ENCODE peak calls at places on chromosome 17, in six cellular contexts. R, V, C, G, P and I are unnamed samples.

GRCh38 chr17:74513987-74514631 is 17.2 kb downstream of the CD300LB start:
- DNase-seq in V (peak; percentile 52), G (peak; percentile 25), R (no peak), C (peak; percentile 88), P (peak; percentile 38), I (no peak)

GRCh38 chr17:7404737-7405412 is 978 bp upstream of the TMEM256 start:
- DNase-seq in P (peak; percentile 84), R (peak; percentile 88), G (peak; percentile 60), C (no peak), V (peak; percentile 33), I (no peak)

GRCh38 chr17:34709108-34709779 is 129.9 kb downstream of the TMEM132E start:
- DNase-seq in V (no peak), P (no peak), C (no peak), G (no peak), R (no peak), I (no peak)

GRCh38 chr17:15436399-15437369 is 30.7 kb downstream of the CDRT4 start:
- DNase-seq in V (peak; percentile 87), R (no peak), C (peak; percentile 46), G (peak; percentile 44), P (peak; percentile 70), I (no peak)

GRCh38 chr17:69485901-69486643 is 71.6 kb downstream of the MAP2K6 start:
- DNase-seq in V (no peak), R (no peak), C (no peak), G (no peak), P (no peak), I (no peak)

GRCh38 chr17:78599419-78599818 is 22.2 kb upstream of the DNAH17 start:
- DNase-seq in C (no peak), G (no peak), R (no peak), V (peak; percentile 74), P (no peak), I (no peak)

GRCh38 chr17:79754359-79754758 is 23.6 kb upstream of the CBX2 start:
- DNase-seq in R (peak; percentile 7), V (no peak), C (no peak), P (no peak), G (no peak), I (no peak)

GRCh38 chr17:68771867-68772515 is 170.8 kb upstream of the FAM20A start:
- DNase-seq in G (no peak), R (no peak), P (no peak), C (peak; percentile 62), V (peak; percentile 91), I (no peak)

GRCh38 chr17:33436321-33436720 is 143.2 kb upstream of the ASIC2 start:
- DNase-seq in P (no peak), V (peak; percentile 45), R (no peak), C (no peak), G (no peak), I (no peak)

DNA sequence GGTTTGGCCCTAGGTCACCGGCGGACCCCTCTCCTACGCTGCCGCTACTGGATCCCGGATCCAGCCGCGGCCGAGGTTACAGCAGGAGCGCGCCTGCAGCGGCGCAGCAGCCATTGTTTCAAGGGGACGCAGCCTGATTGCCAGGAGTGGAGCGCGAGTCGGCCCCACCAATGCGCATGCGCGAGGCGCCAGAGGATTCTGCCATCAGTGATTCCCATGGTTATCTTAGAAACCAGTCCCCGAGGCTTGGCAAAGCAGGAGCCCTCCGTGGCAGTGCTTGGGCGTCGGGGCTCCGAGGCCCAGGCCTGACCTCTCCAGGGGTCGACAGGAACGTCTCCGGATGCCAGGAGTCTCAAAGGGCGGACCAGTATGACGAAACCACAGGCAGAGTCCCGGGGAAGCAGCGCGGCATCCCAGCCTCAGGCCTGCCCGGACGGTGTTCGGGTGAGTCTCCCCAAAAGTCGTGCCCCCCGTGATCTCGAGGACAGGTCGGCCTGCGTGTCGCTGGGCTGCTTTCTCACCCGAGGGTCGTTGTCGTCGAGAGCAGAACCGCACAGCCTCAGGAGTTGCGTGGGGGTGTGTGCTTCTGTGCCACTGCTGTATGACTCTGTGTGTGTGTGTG is 608.5 kb downstream of the KCNJ18 start:
- DNase-seq in C (no peak), P (no peak), V (no peak), G (no peak), R (no peak), I (no peak)
- H3K9me3 ChIP-seq in C (peaks cover 20% of the 10 kb centered on the region), P (no peaks in the 10 kb centered on the region), V (no peaks in the 10 kb centered on the region), G (peaks cover 78% of the 10 kb centered on the region), R (peaks cover 64% of the 10 kb centered on the region), I (peaks cover 14% of the 10 kb centered on the region)

DNA sequence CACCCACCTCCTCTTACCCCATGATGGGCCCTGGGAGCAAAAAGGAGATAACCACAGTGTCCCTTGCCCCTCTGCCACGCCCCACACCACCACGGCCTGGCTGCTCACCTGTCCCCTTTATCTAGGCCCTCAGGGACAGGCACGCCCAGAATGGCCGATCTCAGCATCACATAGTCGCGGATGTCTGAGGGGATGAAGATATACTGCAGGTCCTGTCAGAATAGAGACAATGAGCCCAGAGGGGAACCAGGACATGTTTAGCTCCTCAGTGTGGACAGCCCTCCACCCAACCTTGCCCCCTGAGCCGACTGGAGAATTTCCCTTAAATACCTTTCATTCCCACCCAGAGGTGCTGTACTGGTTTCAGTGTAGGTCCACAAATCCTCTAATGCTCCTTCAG is 15.2 kb downstream of the ST6GALNAC2 start:
- DNase-seq in P (no peak), G (no peak), V (no peak), R (no peak), C (no peak), I (no peak)
- H3K4me1 ChIP-seq in P (no peaks in the 10 kb centered on the region), G (peaks cover 29% of the 10 kb centered on the region), V (no peaks in the 10 kb centered on the region), R (no peaks in the 10 kb centered on the region), C (peaks cover 25% of the 10 kb centered on the region), I (peaks cover 5% of the 10 kb centered on the region)

GRCh38 chr17:60496051-60496450 is 30.0 kb downstream of the APPBP2 start:
- DNase-seq in C (no peak), G (no peak), R (no peak), P (no peak), V (no peak), I (no peak)
- H3K9me3 ChIP-seq in C (peaks cover 13% of the 10 kb centered on the region), G (peaks cover 18% of the 10 kb centered on the region), R (peaks cover 20% of the 10 kb centered on the region), P (no peaks in the 10 kb centered on the region), V (no peaks in the 10 kb centered on the region), I (peaks cover 10% of the 10 kb centered on the region)

GRCh38 chr17:48594412-48595106 is 980 bp upstream of the HOXB5 start:
- DNase-seq in P (no peak), R (no peak), G (no peak), C (no peak), V (no peak), I (no peak)
- H3K4me1 ChIP-seq in P (peaks cover 17% of the 10 kb centered on the region), R (peaks cover 12% of the 10 kb centered on the region), G (peaks cover 8% of the 10 kb centered on the region), C (peaks cover 1% of the 10 kb centered on the region), V (no peaks in the 10 kb centered on the region), I (peaks cover 17% of the 10 kb centered on the region)

DNA sequence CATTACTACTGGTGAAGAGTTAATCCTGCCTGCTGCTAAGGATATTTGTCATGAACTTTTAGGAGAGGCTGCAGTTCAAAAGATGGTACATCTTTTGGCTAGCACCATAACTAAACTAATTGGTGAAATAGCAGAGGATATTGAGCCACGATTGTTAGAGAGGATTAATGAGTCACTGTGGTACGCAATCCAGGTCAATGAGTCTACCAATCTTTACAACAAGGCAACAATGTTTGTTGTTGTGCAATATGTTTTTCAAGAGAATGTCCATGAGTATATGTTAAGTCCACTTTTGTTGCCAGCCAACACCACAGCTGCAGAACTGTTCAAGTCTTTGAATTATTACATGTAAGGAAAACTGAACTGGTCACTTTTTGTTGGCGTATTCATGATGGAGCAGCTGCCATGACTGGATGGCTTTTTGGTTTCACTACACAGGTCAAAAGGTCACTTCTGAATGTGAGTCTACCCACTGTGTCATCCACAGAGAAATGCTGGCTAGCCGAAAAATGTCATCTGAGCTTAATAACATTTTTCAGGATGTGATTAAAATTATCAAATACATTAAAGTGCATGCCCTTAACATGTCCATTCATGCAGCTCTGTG is 402.6 kb upstream of the KIF2B start:
- DNase-seq in R (no peak), G (no peak), V (no peak), P (no peak), C (no peak), I (no peak)
- H3K9me3 ChIP-seq in R (no peaks in the 10 kb centered on the region), G (peaks cover 22% of the 10 kb centered on the region), V (no peaks in the 10 kb centered on the region), P (no peaks in the 10 kb centered on the region), C (peaks cover 60% of the 10 kb centered on the region), I (no peaks in the 10 kb centered on the region)

GRCh38 chr17:47694818-47695663 is 1.1 kb downstream of the TBKBP1 start:
- DNase-seq in C (no peak), V (peak; percentile 71), R (peak; percentile 96), G (peak; percentile 61), P (peak; percentile 88), I (no peak)

GRCh38 chr17:47694018-47694817 is at the start of gene TBKBP1:
- DNase-seq in P (peak; percentile 76), C (no peak), G (no peak), V (peak; percentile 81), R (peak; percentile 91), I (no peak)

GRCh38 chr17:47696717-47697642 is 3.0 kb downstream of the TBKBP1 start:
- DNase-seq in P (peak; percentile 62), C (no peak), R (no peak), G (no peak), V (no peak), I (no peak)

GRCh38 chr17:47693667-47694017 is 319 bp upstream of the TBKBP1 start:
- DNase-seq in C (no peak), V (no peak), P (no peak), R (no peak), G (no peak), I (no peak)

GRCh38 chr17:47695664-47696376 is 1.9 kb downstream of the TBKBP1 start:
- DNase-seq in G (no peak), P (peak; percentile 63), R (no peak), V (no peak), C (no peak), I (no peak)
- H3K4me1 ChIP-seq in G (peaks cover 17% of the 10 kb centered on the region), P (peaks cover 11% of the 10 kb centered on the region), R (no peaks in the 10 kb centered on the region), V (peaks cover 22% of the 10 kb centered on the region), C (peaks cover 34% of the 10 kb centered on the region), I (peaks cover 13% of the 10 kb centered on the region)

DNA sequence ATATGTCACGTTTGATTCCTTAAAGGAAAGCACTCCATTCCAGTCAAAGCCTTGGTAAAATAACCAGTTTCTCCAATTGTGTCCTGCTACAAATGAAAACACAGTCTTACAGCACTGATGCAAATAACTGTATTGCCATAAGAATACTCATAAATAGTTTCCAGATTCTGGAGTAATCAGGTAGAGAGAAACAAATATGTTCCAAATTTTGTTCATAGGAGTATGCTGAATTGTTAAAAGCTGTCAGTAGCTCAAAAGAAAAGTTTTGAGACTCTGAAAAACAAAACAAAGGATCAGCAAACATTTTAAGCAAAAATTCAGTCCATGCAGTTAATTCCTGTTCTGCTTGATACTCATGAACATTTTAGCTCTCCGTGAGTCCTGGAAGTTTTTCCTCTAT is 7.8 kb downstream of the DHRS7B start:
- DNase-seq in V (no peak), C (no peak), R (no peak), P (no peak), G (no peak), I (no peak)
- H3K9me3 ChIP-seq in V (no peaks in the 10 kb centered on the region), C (no peaks in the 10 kb centered on the region), R (peaks cover 28% of the 10 kb centered on the region), P (no peaks in the 10 kb centered on the region), G (peaks cover 6% of the 10 kb centered on the region), I (peaks cover 2% of the 10 kb centered on the region)

GRCh38 chr17:82153745-82154375 is 55.8 kb upstream of the FASN start:
- DNase-seq in V (peak; percentile 80), G (peak; percentile 88), C (peak; percentile 54), R (peak; percentile 94), P (peak; percentile 78), I (no peak)

GRCh38 chr17:82152556-82153294 is 54.7 kb upstream of the FASN start:
- DNase-seq in C (no peak), R (peak; percentile 87), G (peak; percentile 91), V (no peak), P (no peak), I (no peak)

GRCh38 chr17:82152114-82152513 is 54.1 kb upstream of the FASN start:
- DNase-seq in G (no peak), R (no peak), C (no peak), P (no peak), V (no peak), I (no peak)

GRCh38 chr17:82154881-82155331 is 56.9 kb upstream of the FASN start:
- DNase-seq in P (no peak), V (no peak), C (no peak), G (no peak), R (no peak), I (no peak)

GRCh38 chr17:82153295-82153691 is 55.3 kb upstream of the FASN start:
- DNase-seq in G (no peak), V (no peak), P (no peak), R (no peak), C (no peak), I (no peak)
- H3K4me1 ChIP-seq in G (no peaks in the 10 kb centered on the region), V (no peaks in the 10 kb centered on the region), P (no peaks in the 10 kb centered on the region), R (no peaks in the 10 kb centered on the region), C (no peaks in the 10 kb centered on the region), I (peaks cover 15% of the 10 kb centered on the region)